ENCODE peak calls at places on chromosomes 1 and 21, in five cellular contexts. One of them, this sample, is unnamed.

GRCh38 chr1:227845115-227845389 is 29.6 kb downstream of the PRSS38 start:
- DNase-seq in tibial artery: no peak
- DNase-seq in spleen: no peak
- DNase-seq in esophagus squamous epithelium: no peak
- DNase-seq in fibroblast of lung: no peak
- DNase-seq in this sample: no peak

GRCh38 chr1:14443164-14443787 is 155.2 kb upstream of the KAZN start:
- DNase-seq in esophagus squamous epithelium: no peak
- DNase-seq in spleen: no peak
- DNase-seq in fibroblast of lung: peak; percentile 43
- DNase-seq in tibial artery: no peak
- DNase-seq in this sample: no peak

GRCh38 chr1:209641216-209642181 is 10.7 kb downstream of the LAMB3 start:
- DNase-seq in esophagus squamous epithelium: no peak
- DNase-seq in fibroblast of lung: peak; percentile 25
- DNase-seq in spleen: no peak
- DNase-seq in tibial artery: peak; percentile 88
- DNase-seq in this sample: peak; percentile 85

GRCh38 chr1:1135339-1136111 is 19.6 kb upstream of the C1orf159 start:
- DNase-seq in esophagus squamous epithelium: no peak
- DNase-seq in tibial artery: no peak
- DNase-seq in spleen: no peak
- DNase-seq in fibroblast of lung: peak; percentile 25
- DNase-seq in this sample: no peak

GRCh38 chr1:79037085-79037484 is 30.6 kb upstream of the ADGRL4 start:
- DNase-seq in spleen: no peak
- DNase-seq in tibial artery: no peak
- DNase-seq in esophagus squamous epithelium: no peak
- DNase-seq in fibroblast of lung: no peak
- DNase-seq in this sample: no peak

GRCh38 chr1:3179471-3179870 is 110.5 kb downstream of the PRDM16 start:
- DNase-seq in spleen: no peak
- DNase-seq in tibial artery: no peak
- DNase-seq in fibroblast of lung: no peak
- DNase-seq in esophagus squamous epithelium: no peak
- DNase-seq in this sample: no peak

GRCh38 chr1:110465038-110465813 is 14.3 kb downstream of the PROK1 start:
- DNase-seq in fibroblast of lung: no peak
- DNase-seq in esophagus squamous epithelium: no peak
- DNase-seq in tibial artery: no peak
- DNase-seq in spleen: peak; percentile 59
- DNase-seq in this sample: no peak

GRCh38 chr1:3196577-3197245 is 127.7 kb downstream of the PRDM16 start:
- DNase-seq in esophagus squamous epithelium: no peak
- DNase-seq in spleen: no peak
- DNase-seq in fibroblast of lung: no peak
- DNase-seq in tibial artery: no peak
- DNase-seq in this sample: no peak

GRCh38 chr21:31190516-31190915 is 152.2 kb upstream of the KRTAP19-8 start:
- DNase-seq in esophagus squamous epithelium: no peak
- DNase-seq in spleen: no peak
- DNase-seq in fibroblast of lung: no peak
- DNase-seq in tibial artery: no peak
- DNase-seq in this sample: no peak

GRCh38 chr1:202692959-202693555 is 17.2 kb downstream of the SYT2 start:
- DNase-seq in fibroblast of lung: peak; percentile 57
- DNase-seq in esophagus squamous epithelium: no peak
- DNase-seq in spleen: peak; percentile 74
- DNase-seq in tibial artery: peak; percentile 62
- DNase-seq in this sample: peak; percentile 52

GRCh38 chr1:2480236-2480985 is 4.3 kb downstream of the PLCH2 start:
- DNase-seq in fibroblast of lung: no peak
- DNase-seq in spleen: no peak
- DNase-seq in tibial artery: no peak
- DNase-seq in esophagus squamous epithelium: no peak
- DNase-seq in this sample: no peak

GRCh38 chr1:46131727-46132528 is 501 bp downstream of the PIK3R3 start:
- DNase-seq in spleen: peak; percentile 77
- DNase-seq in fibroblast of lung: peak; percentile 42
- DNase-seq in tibial artery: no peak
- DNase-seq in esophagus squamous epithelium: no peak
- DNase-seq in this sample: no peak

GRCh38 chr1:246769306-246769705 is 45.1 kb downstream of the SCCPDH start:
- DNase-seq in spleen: no peak
- DNase-seq in tibial artery: no peak
- DNase-seq in fibroblast of lung: peak; percentile 79
- DNase-seq in esophagus squamous epithelium: no peak
- DNase-seq in this sample: peak; percentile 88

GRCh38 chr1:93845554-93846150 is 33.4 kb downstream of the DNTTIP2 start:
- DNase-seq in spleen: no peak
- DNase-seq in tibial artery: no peak
- DNase-seq in esophagus squamous epithelium: no peak
- DNase-seq in fibroblast of lung: peak; percentile 98
- DNase-seq in this sample: no peak

GRCh38 chr1:204647114-204647804 is 38.3 kb downstream of the LRRN2 start:
- DNase-seq in fibroblast of lung: peak; percentile 79
- DNase-seq in esophagus squamous epithelium: no peak
- DNase-seq in tibial artery: peak; percentile 10
- DNase-seq in spleen: no peak
- DNase-seq in this sample: no peak

GRCh38 chr1:171805395-171806115 is 24.1 kb downstream of the METTL13 start:
- DNase-seq in spleen: no peak
- DNase-seq in fibroblast of lung: no peak
- DNase-seq in esophagus squamous epithelium: no peak
- DNase-seq in tibial artery: no peak
- DNase-seq in this sample: no peak

GRCh38 chr1:21673277-21673780 is 4.2 kb upstream of the RAP1GAP start:
- DNase-seq in tibial artery: peak; percentile 93
- DNase-seq in fibroblast of lung: peak; percentile 74
- DNase-seq in spleen: peak; percentile 47
- DNase-seq in esophagus squamous epithelium: no peak
- DNase-seq in this sample: peak; percentile 80

GRCh38 chr1:109845658-109846057 is 65.0 kb upstream of the CSF1 start:
- DNase-seq in tibial artery: no peak
- DNase-seq in fibroblast of lung: no peak
- DNase-seq in esophagus squamous epithelium: no peak
- DNase-seq in spleen: no peak
- DNase-seq in this sample: no peak

GRCh38 chr1:228500143-228500736 is 13.1 kb downstream of the RNF187 start:
- DNase-seq in tibial artery: no peak
- DNase-seq in spleen: peak; percentile 15
- DNase-seq in esophagus squamous epithelium: no peak
- DNase-seq in fibroblast of lung: no peak
- DNase-seq in this sample: no peak

GRCh38 chr1:1916882-1917281 is 1.8 kb downstream of the CALML6 start:
- DNase-seq in esophagus squamous epithelium: no peak
- DNase-seq in tibial artery: no peak
- DNase-seq in spleen: peak; percentile 75
- DNase-seq in fibroblast of lung: no peak
- DNase-seq in this sample: peak; percentile 15

GRCh38 chr1:101945884-101946283 is 50.8 kb downstream of the OLFM3 start:
- DNase-seq in spleen: no peak
- DNase-seq in esophagus squamous epithelium: no peak
- DNase-seq in tibial artery: no peak
- DNase-seq in fibroblast of lung: no peak
- DNase-seq in this sample: no peak

GRCh38 chr1:113388621-113389355 is 1.5 kb upstream of the MAGI3 start:
- DNase-seq in spleen: no peak
- DNase-seq in esophagus squamous epithelium: no peak
- DNase-seq in tibial artery: no peak
- DNase-seq in fibroblast of lung: peak; percentile 15
- DNase-seq in this sample: no peak

GRCh38 chr1:87888456-87888855 is 559.8 kb downstream of the LMO4 start:
- DNase-seq in esophagus squamous epithelium: no peak
- DNase-seq in spleen: no peak
- DNase-seq in fibroblast of lung: peak; percentile 38
- DNase-seq in tibial artery: no peak
- DNase-seq in this sample: no peak

GRCh38 chr1:156910309-156910782 is 10.1 kb upstream of the LRRC71 start:
- DNase-seq in fibroblast of lung: no peak
- DNase-seq in spleen: no peak
- DNase-seq in esophagus squamous epithelium: no peak
- DNase-seq in tibial artery: no peak
- DNase-seq in this sample: no peak

GRCh38 chr1:109251277-109252166 is 2.2 kb downstream of the CELSR2 start:
- DNase-seq in fibroblast of lung: no peak
- DNase-seq in tibial artery: no peak
- DNase-seq in esophagus squamous epithelium: no peak
- DNase-seq in spleen: peak; percentile 66
- DNase-seq in this sample: peak; percentile 44

GRCh38 chr21:41956926-41957729 is 3.3 kb upstream of the C2CD2 start:
- DNase-seq in esophagus squamous epithelium: no peak
- DNase-seq in spleen: no peak
- DNase-seq in fibroblast of lung: peak; percentile 83
- DNase-seq in tibial artery: no peak
- DNase-seq in this sample: no peak

GRCh38 chr21:24995206-24995605 is 612.1 kb downstream of the MRPL39 start:
- DNase-seq in tibial artery: no peak
- DNase-seq in esophagus squamous epithelium: no peak
- DNase-seq in spleen: no peak
- DNase-seq in fibroblast of lung: peak; percentile 52
- DNase-seq in this sample: no peak

GRCh38 chr21:41460578-41461527 is 34.8 kb downstream of the MX1 start:
- DNase-seq in esophagus squamous epithelium: no peak
- DNase-seq in tibial artery: peak; percentile 84
- DNase-seq in spleen: peak; percentile 90
- DNase-seq in fibroblast of lung: peak; percentile 60
- DNase-seq in this sample: peak; percentile 72

GRCh38 chr1:102628008-102628736 is 480.1 kb downstream of the COL11A1 start:
- DNase-seq in spleen: no peak
- DNase-seq in tibial artery: no peak
- DNase-seq in esophagus squamous epithelium: no peak
- DNase-seq in fibroblast of lung: no peak
- DNase-seq in this sample: no peak

GRCh38 chr1:12597792-12598191 is 20.2 kb downstream of the DHRS3 start:
- DNase-seq in fibroblast of lung: no peak
- DNase-seq in esophagus squamous epithelium: no peak
- DNase-seq in tibial artery: peak; percentile 91
- DNase-seq in spleen: peak; percentile 64
- DNase-seq in this sample: no peak
- H3K27ac ChIP-seq in fibroblast of lung: no peak overlapping the region
- H3K27ac ChIP-seq in esophagus squamous epithelium: peak overlapping the region; percentile 89
- H3K27ac ChIP-seq in tibial artery: peak overlapping the region; percentile 91
- H3K27ac ChIP-seq in spleen: no peak overlapping the region
- H3K27ac ChIP-seq in this sample: peak overlapping the region; percentile 93

GRCh38 chr1:41511239-41511540 is 26.7 kb upstream of the EDN2 start:
- DNase-seq in spleen: no peak
- DNase-seq in esophagus squamous epithelium: no peak
- DNase-seq in tibial artery: no peak
- DNase-seq in fibroblast of lung: no peak
- DNase-seq in this sample: no peak

GRCh38 chr1:41512701-41513387 is 28.4 kb upstream of the EDN2 start:
- DNase-seq in esophagus squamous epithelium: no peak
- DNase-seq in spleen: no peak
- DNase-seq in tibial artery: no peak
- DNase-seq in fibroblast of lung: no peak
- DNase-seq in this sample: no peak

GRCh38 chr1:41514381-41514780 is 29.9 kb upstream of the EDN2 start:
- DNase-seq in spleen: no peak
- DNase-seq in esophagus squamous epithelium: no peak
- DNase-seq in tibial artery: no peak
- DNase-seq in fibroblast of lung: no peak
- DNase-seq in this sample: no peak

GRCh38 chr1:41515131-41515678 is 30.7 kb upstream of the EDN2 start:
- DNase-seq in esophagus squamous epithelium: no peak
- DNase-seq in tibial artery: no peak
- DNase-seq in fibroblast of lung: no peak
- DNase-seq in spleen: no peak
- DNase-seq in this sample: no peak

GRCh38 chr1:41513388-41513745 is 28.9 kb upstream of the EDN2 start:
- DNase-seq in esophagus squamous epithelium: no peak
- DNase-seq in tibial artery: no peak
- DNase-seq in spleen: peak; percentile 81
- DNase-seq in fibroblast of lung: no peak
- DNase-seq in this sample: peak; percentile 40
- TF ChIP-seq CTCF in esophagus squamous epithelium: no peak
- TF ChIP-seq CTCF in tibial artery: no peak
- TF ChIP-seq CTCF in spleen: no peak
- TF ChIP-seq CTCF in fibroblast of lung: peak; percentile 13
- TF ChIP-seq CTCF in this sample: peak; percentile 27

DNA sequence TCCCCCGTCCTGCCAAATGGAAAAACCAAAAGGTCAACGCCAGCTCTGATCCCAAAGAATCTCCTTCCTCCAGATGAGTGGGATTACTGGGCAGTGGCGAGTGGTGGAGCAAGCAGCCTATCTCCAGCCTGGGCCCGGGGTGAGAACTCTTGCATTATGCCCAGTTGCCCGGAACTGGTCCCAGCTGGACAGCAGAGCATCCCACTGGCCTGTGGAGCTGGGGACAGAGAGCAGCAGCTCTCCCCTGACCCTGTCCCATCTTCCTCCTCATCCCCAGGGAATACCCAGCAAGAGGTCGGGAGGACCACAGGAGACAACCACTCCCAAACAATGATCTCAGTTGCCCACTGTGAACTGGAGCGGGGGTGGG is 130.5 kb downstream of the TMEM53 start:
- DNase-seq in esophagus squamous epithelium: no peak
- DNase-seq in tibial artery: no peak
- DNase-seq in fibroblast of lung: no peak
- DNase-seq in spleen: no peak
- DNase-seq in this sample: no peak
- H3K27me3 ChIP-seq in esophagus squamous epithelium: no peaks in the 10 kb centered on the region
- H3K27me3 ChIP-seq in tibial artery: no peaks in the 10 kb centered on the region
- H3K27me3 ChIP-seq in fibroblast of lung: peaks cover 33% of the 10 kb centered on the region
- H3K27me3 ChIP-seq in spleen: no peaks in the 10 kb centered on the region
- H3K27me3 ChIP-seq in this sample: peaks cover 16% of the 10 kb centered on the region

DNA sequence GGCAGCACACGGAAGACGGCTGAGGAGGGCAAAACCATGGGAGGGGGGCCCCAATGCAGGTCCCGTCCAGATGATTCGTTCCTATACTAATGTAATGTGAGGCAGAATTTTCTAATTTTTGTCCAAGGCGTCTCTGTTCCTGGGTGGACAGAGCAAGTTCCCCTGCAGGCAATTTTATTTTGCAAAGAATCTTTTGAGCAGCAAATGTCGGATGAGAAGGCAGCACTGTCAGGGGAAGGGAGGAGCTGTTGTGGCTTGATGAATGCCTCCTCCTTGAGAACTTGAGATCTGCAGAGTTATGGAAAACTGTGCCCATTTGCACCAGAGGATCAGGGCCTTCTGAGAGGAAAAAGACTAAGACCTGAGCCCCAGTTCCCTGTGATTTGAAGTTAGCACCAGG is 17.3 kb downstream of the SLC1A7 start:
- DNase-seq in spleen: no peak
- DNase-seq in esophagus squamous epithelium: no peak
- DNase-seq in fibroblast of lung: no peak
- DNase-seq in tibial artery: no peak
- DNase-seq in this sample: peak; percentile 5
- H3K27ac ChIP-seq in spleen: no peak overlapping the region
- H3K27ac ChIP-seq in esophagus squamous epithelium: no peak overlapping the region
- H3K27ac ChIP-seq in fibroblast of lung: no peak overlapping the region
- H3K27ac ChIP-seq in tibial artery: peak overlapping the region; percentile 66
- H3K27ac ChIP-seq in this sample: peak overlapping the region; percentile 9

GRCh38 chr21:16851054-16851453 is 661.8 kb upstream of the CXADR start:
- DNase-seq in spleen: no peak
- DNase-seq in esophagus squamous epithelium: no peak
- DNase-seq in fibroblast of lung: no peak
- DNase-seq in tibial artery: no peak
- DNase-seq in this sample: no peak
- TF ChIP-seq CTCF in spleen: no peak
- TF ChIP-seq CTCF in esophagus squamous epithelium: no peak
- TF ChIP-seq CTCF in fibroblast of lung: no peak
- TF ChIP-seq CTCF in tibial artery: no peak
- TF ChIP-seq CTCF in this sample: no peak

This sample was measured in psoas muscle.